ENCODE peak calls at places on chromosomes 4 and X, in six cellular contexts. V is psoas muscle, Z is HFF-Myc, T is astrocyte of the spinal cord, N is tibial nerve, D is HepG2. Y is an unnamed sample.

GRCh38 chr4:140266958-140267568 is 106.4 kb upstream of the SCOC start:
- DNase-seq in N (no peak), Z (peak; percentile 56), T (peak; percentile 84), V (no peak), D (no peak), Y (no peak)

GRCh38 chrX:13346646-13347045 is 26.8 kb upstream of the ATXN3L start:
- DNase-seq in D (no peak), Z (no peak), N (no peak), T (no peak), V (no peak), Y (peak; percentile 23)

GRCh38 chr4:8278009-8278395 is 8.4 kb downstream of the HTRA3 start:
- DNase-seq in T (no peak), D (no peak), V (no peak), Z (no peak), N (no peak), Y (no peak)

GRCh38 chrX:152313529-152314302 is 137.4 kb downstream of the GABRA3 start:
- DNase-seq in N (no peak), V (no peak), D (no peak), T (no peak), Z (no peak), Y (no peak)

GRCh38 chrX:101417981-101418841 is 10.2 kb downstream of the HNRNPH2 start:
- DNase-seq in T (peak; percentile 49), N (peak; percentile 36), D (no peak), Z (no peak), V (peak; percentile 62), Y (no peak)

GRCh38 chrX:106246511-106246910 is 78.4 kb downstream of the PWWP3B start:
- DNase-seq in D (no peak), Z (no peak), N (no peak), T (peak; percentile 66), V (no peak), Y (no peak)

GRCh38 chr4:129092636-129093172 is 635 bp downstream of the SCLT1 start:
- DNase-seq in T (no peak), N (no peak), D (no peak), V (no peak), Z (no peak), Y (no peak)

GRCh38 chr4:161816958-161817357 is 346.8 kb downstream of the FSTL5 start:
- DNase-seq in V (no peak), T (no peak), N (no peak), Z (no peak), D (no peak), Y (no peak)

GRCh38 chr4:118033148-118034060 is 882 bp upstream of the NDST3 start:
- DNase-seq in N (no peak), Z (peak; percentile 10), T (peak; percentile 72), D (no peak), V (peak; percentile 27), Y (no peak)

GRCh38 chrX:120664081-120664480 is 34.2 kb upstream of the C1GALT1C1 start:
- DNase-seq in T (peak; percentile 24), Z (no peak), N (no peak), V (no peak), D (peak; percentile 7), Y (no peak)

GRCh38 chr4:185534850-185535761 is at the start of gene PDLIM3:
- DNase-seq in T (peak; percentile 34), V (peak; percentile 83), D (peak; percentile 27), N (no peak), Z (no peak), Y (no peak)

GRCh38 chr4:105620640-105621323 is 68.4 kb downstream of the ARHGEF38 start:
- DNase-seq in T (peak; percentile 88), N (no peak), V (peak; percentile 24), Z (no peak), D (no peak), Y (no peak)

GRCh38 chr4:63921561-63921960 is 487.7 kb downstream of the TECRL start:
- DNase-seq in Z (no peak), T (no peak), N (no peak), D (no peak), V (no peak), Y (no peak)

GRCh38 chr4:5887361-5888221 is 5.3 kb downstream of the CRMP1 start:
- DNase-seq in D (no peak), Z (no peak), N (no peak), T (no peak), V (no peak), Y (no peak)

GRCh38 chr4:185730849-185731608 is 81.0 kb downstream of the SORBS2 start:
- DNase-seq in V (no peak), N (no peak), T (peak; percentile 61), Z (no peak), D (no peak), Y (no peak)

GRCh38 chr4:138938371-138938699 is 77.2 kb upstream of the NOCT start:
- DNase-seq in T (peak; percentile 55), Z (peak; percentile 33), V (no peak), N (no peak), D (peak; percentile 27), Y (no peak)

GRCh38 chr4:100462206-100462605 is 55.6 kb downstream of the EMCN start:
- DNase-seq in T (peak; percentile 63), D (no peak), N (no peak), Z (no peak), V (no peak), Y (no peak)

GRCh38 chr4:163072222-163072621 is 94.5 kb downstream of the NAF1 start:
- DNase-seq in N (no peak), Z (no peak), T (no peak), V (no peak), D (no peak), Y (no peak)

GRCh38 chr4:152981278-152981677 is 45.2 kb downstream of the FHDC1 start:
- DNase-seq in N (no peak), V (no peak), Z (no peak), T (no peak), D (no peak), Y (no peak)

GRCh38 chr4:123233409-123233808 is 163.2 kb upstream of the SPRY1 start:
- DNase-seq in Z (no peak), T (no peak), V (no peak), D (no peak), N (no peak), Y (no peak)

GRCh38 chrX:57286507-57287251 is at the start of gene FAAH2:
- DNase-seq in V (no peak), T (no peak), Z (no peak), N (no peak), D (peak; percentile 57), Y (peak; percentile 89)

GRCh38 chrX:132181364-132181763 is 37.9 kb downstream of the RAP2C start:
- DNase-seq in T (no peak), N (no peak), V (no peak), Z (no peak), D (no peak), Y (peak; percentile 65)

GRCh38 chrX:2342878-2343277 is 157.9 kb downstream of the DHRSX start:
- DNase-seq in N (no peak), Z (peak; percentile 38), V (no peak), D (no peak), T (peak; percentile 77), Y (no peak)

GRCh38 chr4:14096406-14096965 is 469.0 kb upstream of the BOD1L1 start:
- DNase-seq in Z (no peak), V (no peak), D (no peak), T (peak; percentile 63), N (no peak), Y (no peak)

GRCh38 chrX:46653482-46653881 is 79.9 kb downstream of the CHST7 start:
- DNase-seq in D (peak; percentile 3), Z (no peak), N (no peak), V (no peak), T (no peak), Y (no peak)

GRCh38 chr4:179095585-179096228 is 1653.5 kb upstream of the AGA start:
- DNase-seq in T (peak; percentile 51), D (no peak), N (no peak), V (no peak), Z (no peak), Y (no peak)

GRCh38 chr4:183576701-183577100 is 71.8 kb downstream of the ING2 start:
- DNase-seq in D (no peak), N (no peak), Z (no peak), V (no peak), T (no peak), Y (no peak)

GRCh38 chr4:8084712-8085490 is 73.7 kb downstream of the ABLIM2 start:
- DNase-seq in V (peak; percentile 9), Z (no peak), D (no peak), N (no peak), T (no peak), Y (no peak)

GRCh38 chr4:81137446-81137845 is 77.6 kb downstream of the PRKG2 start:
- DNase-seq in V (no peak), N (no peak), T (no peak), Z (no peak), D (no peak), Y (no peak)

GRCh38 chrX:56232221-56233082 is at the start of gene KLF8:
- DNase-seq in D (no peak), Z (no peak), N (peak; percentile 34), T (no peak), V (peak; percentile 33), Y (no peak)

DNA sequence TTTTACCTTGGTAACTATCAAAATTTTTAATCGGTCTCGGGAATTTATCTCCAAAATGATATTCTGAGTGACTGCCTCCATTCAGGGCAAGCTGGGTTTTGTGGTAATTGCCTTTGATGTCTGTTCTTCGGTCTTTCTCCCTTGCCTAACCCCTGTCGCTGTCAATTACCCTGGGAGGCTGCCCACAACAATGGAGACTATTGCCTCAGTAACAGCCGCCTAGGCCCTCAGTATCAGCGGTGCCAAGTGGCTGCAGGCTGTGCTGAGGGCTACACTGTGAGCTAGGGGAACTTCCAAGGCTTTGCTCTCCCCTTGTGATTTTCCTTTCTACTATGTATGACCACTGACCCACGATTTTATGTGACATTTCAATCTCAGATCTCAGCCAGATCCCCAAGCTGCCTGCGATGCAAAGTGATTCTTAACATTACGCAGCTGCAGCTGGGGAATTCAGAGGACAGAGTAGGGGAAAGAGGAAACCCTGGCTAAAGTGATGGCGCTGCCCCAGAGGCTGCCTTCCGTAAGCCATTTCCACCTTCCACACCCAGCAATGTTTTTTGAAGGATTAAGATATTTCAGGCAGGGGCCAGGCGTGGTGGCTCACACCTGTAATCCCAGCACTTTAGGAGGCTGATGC is 36.2 kb upstream of the REST start:
- DNase-seq in T (peak; percentile 7), N (no peak), Z (peak; percentile 24), V (peak; percentile 19), D (no peak), Y (no peak)
- H3K4me3 ChIP-seq in T (no peak overlapping the region), N (no peak overlapping the region), Z (peak overlapping the region; percentile 30), V (peak overlapping the region; percentile 25), D (no peak overlapping the region), Y (no peak overlapping the region)

GRCh38 chr4:150104401-150105027 is 26.3 kb downstream of the DCLK2 start:
- DNase-seq in Z (no peak), N (no peak), D (no peak), T (no peak), V (no peak), Y (no peak)
- TF ChIP-seq CTCF in Z (no peak), N (no peak), D (no peak), T (no peak), V (no peak), Y (no peak)

GRCh38 chrX:136780241-136780640 is 491 bp downstream of the ARHGEF6 start:
- DNase-seq in N (no peak), T (no peak), D (no peak), Z (no peak), V (no peak), Y (no peak)
- H3K4me3 ChIP-seq in N (no peak overlapping the region), T (no peak overlapping the region), D (no peak overlapping the region), Z (peak overlapping the region; percentile 38), V (peak overlapping the region; percentile 63), Y (no peak overlapping the region)

DNA sequence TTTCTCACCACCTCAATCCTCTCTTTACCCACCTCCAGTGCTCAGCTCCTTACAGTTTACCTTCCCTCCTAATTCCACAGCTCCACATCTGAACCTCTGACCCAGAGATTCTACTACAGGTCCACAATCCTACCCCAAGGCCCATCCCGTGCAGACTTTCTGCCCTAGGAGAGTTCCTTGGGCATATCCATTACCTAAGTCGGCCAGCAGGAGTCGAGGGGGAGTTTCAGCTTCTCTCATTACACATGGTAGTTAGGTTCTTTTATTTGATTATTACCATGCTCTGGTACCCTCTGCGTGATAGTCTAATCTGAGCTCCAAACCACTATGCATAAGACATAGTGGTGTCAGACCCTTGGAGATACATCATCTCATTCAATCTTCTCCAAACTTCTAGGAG is 117.9 kb downstream of the SH3RF1 start:
- DNase-seq in Z (no peak), T (no peak), V (no peak), N (no peak), D (no peak), Y (no peak)
- TF ChIP-seq CTCF in Z (no peak), T (no peak), V (no peak), N (no peak), D (no peak), Y (no peak)

Y was measured in LNCaP clone FGC.